ENCODE peak calls at places on chromosomes 5 and 9, in five cellular contexts. J, Q, S, B and H are unnamed samples.

GRCh38 chr9:88831783-88832407 is 159.4 kb upstream of the S1PR3 start:
- DNase-seq in S (no peak), J (no peak), B (no peak), Q (no peak), H (no peak)

GRCh38 chr5:72093231-72093630 is 14.0 kb upstream of the MAP1B start:
- DNase-seq in S (no peak), J (no peak), B (no peak), Q (peak; percentile 14), H (peak; percentile 67)

GRCh38 chr9:105147095-105147871 is 97.2 kb upstream of the SLC44A1 start:
- DNase-seq in Q (no peak), J (no peak), B (no peak), S (no peak), H (no peak)

GRCh38 chr5:132371603-132371994 is 2.1 kb downstream of the SLC22A5 start:
- DNase-seq in B (no peak), S (no peak), J (no peak), Q (no peak), H (no peak)

GRCh38 chr9:81074261-81074660 is 615.1 kb downstream of the TLE1 start:
- DNase-seq in S (no peak), Q (no peak), J (no peak), B (no peak), H (no peak)

GRCh38 chr9:138105561-138106505 is 228.3 kb downstream of the CACNA1B start:
- DNase-seq in S (no peak), J (no peak), Q (no peak), B (peak; percentile 12), H (no peak)

GRCh38 chr5:132270345-132270685 is 12.8 kb downstream of the PDLIM4 start:
- DNase-seq in S (no peak), Q (no peak), B (no peak), J (no peak), H (no peak)

GRCh38 chr9:21311888-21312287 is 6.8 kb upstream of the IFNA5 start:
- DNase-seq in S (no peak), Q (no peak), B (no peak), J (no peak), H (no peak)

GRCh38 chr5:52598954-52599353 is 188.8 kb upstream of the ITGA1 start:
- DNase-seq in S (no peak), Q (no peak), B (no peak), J (no peak), H (no peak)

GRCh38 chr9:86771391-86771790 is 175.9 kb downstream of the GAS1 start:
- DNase-seq in S (no peak), J (no peak), B (no peak), Q (no peak), H (no peak)

GRCh38 chr9:121317737-121318630 is 50.0 kb downstream of the GSN start:
- DNase-seq in Q (no peak), B (no peak), J (no peak), S (no peak), H (no peak)

GRCh38 chr9:29701536-29701935 is 2128.3 kb upstream of the C9orf72 start:
- DNase-seq in Q (peak; percentile 19), B (no peak), J (no peak), S (no peak), H (no peak)

GRCh38 chr9:121672213-121672612 is 20.8 kb downstream of the DAB2IP start:
- DNase-seq in J (no peak), Q (no peak), S (no peak), B (no peak), H (peak; percentile 40)

GRCh38 chr5:171978519-171978918 is 27.9 kb downstream of the FBXW11 start:
- DNase-seq in S (no peak), J (no peak), Q (no peak), B (peak; percentile 53), H (no peak)

GRCh38 chr5:120465281-120465961 is 1.3 kb downstream of the PRR16 start:
- DNase-seq in Q (peak; percentile 77), S (no peak), B (peak; percentile 76), J (peak; percentile 46), H (peak; percentile 64)

GRCh38 chr9:16384993-16385392 is 485.5 kb downstream of the BNC2 start:
- DNase-seq in J (no peak), Q (no peak), B (no peak), S (no peak), H (no peak)

GRCh38 chr9:75467141-75467540 is 378.8 kb downstream of the OSTF1 start:
- DNase-seq in S (no peak), Q (no peak), J (no peak), B (no peak), H (no peak)

GRCh38 chr9:75464726-75465125 is 376.4 kb downstream of the OSTF1 start:
- DNase-seq in J (no peak), S (no peak), Q (no peak), B (no peak), H (no peak)

GRCh38 chr9:75457474-75458011 is 369.2 kb downstream of the OSTF1 start:
- DNase-seq in Q (no peak), J (no peak), S (peak; percentile 27), B (no peak), H (no peak)

GRCh38 chr9:75461188-75461587 is 372.9 kb downstream of the OSTF1 start:
- DNase-seq in S (no peak), Q (no peak), J (no peak), B (no peak), H (no peak)

DNA sequence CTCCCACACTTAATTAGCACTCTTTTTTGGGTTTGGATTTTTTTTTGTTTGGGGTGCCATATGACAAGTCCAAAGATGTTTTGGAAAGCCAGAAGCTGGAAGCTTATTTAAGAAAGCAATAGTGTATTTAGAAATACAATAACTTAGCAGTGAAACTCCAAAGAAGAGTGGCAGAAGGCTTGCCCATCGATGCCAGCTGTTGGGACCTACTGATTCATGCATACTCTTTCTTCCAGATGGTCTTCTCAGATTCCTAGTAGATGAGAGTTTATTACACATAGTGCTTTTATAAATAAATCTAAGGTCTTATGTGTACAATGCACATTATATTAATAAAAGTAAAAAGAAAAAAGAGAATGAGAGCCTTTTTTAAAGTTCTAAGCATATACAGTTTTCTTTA is 374.6 kb downstream of the OSTF1 start:
- DNase-seq in Q (no peak), S (no peak), B (no peak), J (no peak), H (no peak)
- H2BK15ac ChIP-seq in Q (no peak overlapping the region), S (no peak overlapping the region), B (no peak overlapping the region), J (no peak overlapping the region), H (no peak overlapping the region)

GRCh38 chr9:27535701-27536118 is 6.1 kb upstream of the MOB3B start:
- DNase-seq in B (peak; percentile 82), Q (no peak), S (no peak), J (no peak), H (no peak)

GRCh38 chr9:27534658-27535209 is 5.1 kb upstream of the MOB3B start:
- DNase-seq in J (no peak), S (no peak), Q (no peak), B (no peak), H (no peak)

GRCh38 chr9:27537027-27537435 is 7.4 kb upstream of the MOB3B start:
- DNase-seq in B (no peak), J (no peak), S (no peak), Q (no peak), H (no peak)

GRCh38 chr9:27534131-27534530 is 4.5 kb upstream of the MOB3B start:
- DNase-seq in S (no peak), B (no peak), Q (no peak), J (no peak), H (no peak)

GRCh38 chr9:27536168-27536567 is 6.6 kb upstream of the MOB3B start:
- DNase-seq in S (no peak), B (no peak), Q (no peak), J (no peak), H (no peak)
- H3K4me1 ChIP-seq in S (no peaks in the 10 kb centered on the region), B (no peaks in the 10 kb centered on the region), Q (peaks cover 2% of the 10 kb centered on the region), J (peaks cover 27% of the 10 kb centered on the region), H (peaks cover 11% of the 10 kb centered on the region)

GRCh38 chr5:124160265-124160664 is 586.2 kb downstream of the ZNF608 start:
- DNase-seq in Q (no peak), B (no peak), J (no peak), S (no peak), H (no peak)

GRCh38 chr5:124157320-124157719 is 589.1 kb downstream of the ZNF608 start:
- DNase-seq in S (no peak), J (no peak), B (no peak), Q (peak; percentile 34), H (no peak)

GRCh38 chr5:124161286-124161685 is 585.2 kb downstream of the ZNF608 start:
- DNase-seq in Q (no peak), J (no peak), S (no peak), B (no peak), H (no peak)

DNA sequence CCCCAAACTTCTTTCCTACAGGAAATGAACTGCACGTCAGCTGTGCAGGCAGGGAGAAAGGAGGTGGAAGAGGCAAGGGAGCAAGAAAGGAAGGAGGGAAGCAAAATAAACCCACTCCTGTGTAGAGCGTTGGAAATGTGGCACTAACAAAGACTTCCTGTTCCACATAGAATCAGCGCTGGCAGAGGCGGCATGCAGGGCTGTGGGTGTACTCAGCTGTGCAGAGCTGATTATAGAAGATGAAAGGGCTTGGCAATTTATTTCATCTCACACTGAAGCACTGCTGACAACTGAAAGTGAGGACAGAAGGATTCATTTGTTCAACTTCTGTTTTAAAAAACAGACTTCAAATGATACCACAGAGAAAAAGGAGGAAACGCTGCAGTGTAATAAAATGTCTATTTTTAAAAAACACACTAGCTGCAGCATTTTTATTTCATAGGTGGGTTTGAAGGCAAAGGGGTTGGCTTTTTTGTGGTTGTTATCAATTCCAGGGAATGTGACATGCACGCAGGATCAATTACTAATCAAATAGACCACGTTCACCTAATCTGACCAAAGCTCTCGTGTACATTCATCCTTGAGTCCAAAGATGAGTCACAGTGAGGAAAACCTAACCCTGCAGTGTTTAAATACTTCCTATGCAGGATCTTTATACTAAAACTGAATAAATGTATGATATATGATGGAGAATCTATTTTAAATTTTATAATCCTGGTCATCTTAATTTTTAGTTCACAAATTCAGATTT is 583.5 kb downstream of the ZNF608 start:
- DNase-seq in J (no peak), B (no peak), S (no peak), Q (peak; percentile 25), H (peak; percentile 44)
- H2AFZ ChIP-seq in J (peak overlapping the region; percentile 79), B (no peak overlapping the region), S (no peak overlapping the region), Q (no peak overlapping the region), H (peak overlapping the region; percentile 56)

GRCh38 chr5:126741361-126741760 is 35.6 kb upstream of the LMNB1 start:
- DNase-seq in Q (no peak), S (no peak), B (no peak), J (no peak), H (no peak)

GRCh38 chr5:126745259-126745992 is 31.5 kb upstream of the LMNB1 start:
- DNase-seq in J (no peak), S (no peak), B (peak; percentile 39), Q (no peak), H (no peak)

GRCh38 chr5:126742425-126742824 is 34.5 kb upstream of the LMNB1 start:
- DNase-seq in S (no peak), B (no peak), Q (no peak), J (no peak), H (no peak)

GRCh38 chr5:126746290-126746689 is 30.6 kb upstream of the LMNB1 start:
- DNase-seq in J (no peak), S (no peak), Q (no peak), B (no peak), H (no peak)

GRCh38 chr5:126744842-126745241 is 32.1 kb upstream of the LMNB1 start:
- DNase-seq in J (no peak), S (no peak), B (no peak), Q (no peak), H (no peak)
- H2BK15ac ChIP-seq in J (no peak overlapping the region), S (no peak overlapping the region), B (no peak overlapping the region), Q (no peak overlapping the region), H (no peak overlapping the region)